ENCODE peak calls at places on chromosomes 13 and 19, in nine cellular contexts. W is mesothelial cell of epicardium, A is lower lobe of right lung, V is PC-3, R is tibial artery, Q is AG09319, C is BJ, J is upper lobe of right lung, I is pancreas. X is an unnamed sample.

GRCh38 chr19:14477417-14478112 is 2.4 kb upstream of the PTGER1 start:
- DNase-seq in J (no peak), V (no peak), C (no peak), R (no peak), A (no peak), I (no peak), Q (no peak), W (no peak), X (no peak)

GRCh38 chr19:18091217-18091608 is 4.5 kb upstream of the IL12RB1 start:
- DNase-seq in A (peak; percentile 88), R (peak; percentile 57), C (no peak), J (peak; percentile 87), Q (no peak), I (no peak), W (no peak), V (no peak), X (no peak)

GRCh38 chr13:38563739-38564138 is 123.1 kb upstream of the FREM2 start:
- DNase-seq in Q (no peak), I (no peak), J (no peak), C (no peak), R (no peak), A (no peak), W (no peak), V (no peak), X (no peak)

GRCh38 chr19:7870571-7871279 is 3.5 kb downstream of the PRR36 start:
- DNase-seq in Q (no peak), I (peak; percentile 88), W (no peak), V (peak; percentile 97), J (peak; percentile 80), A (no peak), R (no peak), C (no peak), X (peak; percentile 35)

GRCh38 chr13:49265822-49266221 is 18.1 kb downstream of the CDADC1 start:
- DNase-seq in A (no peak), V (no peak), R (no peak), Q (no peak), C (peak; percentile 11), J (no peak), W (no peak), I (no peak), X (peak; percentile 78)

GRCh38 chr19:3366104-3366760 is at the start of gene NFIC:
- DNase-seq in V (peak; percentile 50), W (no peak), Q (peak; percentile 70), R (peak; percentile 84), A (peak; percentile 83), J (peak; percentile 90), I (peak; percentile 88), C (no peak), X (peak; percentile 81)

GRCh38 chr19:49801966-49802661 is 11.0 kb downstream of the FUZ start:
- DNase-seq in A (no peak), R (peak; percentile 96), W (peak; percentile 73), I (peak; percentile 90), J (no peak), V (no peak), Q (peak; percentile 54), C (peak; percentile 29), X (peak; percentile 86)

GRCh38 chr13:113083022-113083373 is 22.6 kb upstream of the F7 start:
- DNase-seq in C (no peak), W (no peak), A (peak; percentile 29), J (no peak), I (no peak), R (no peak), V (no peak), Q (no peak), X (no peak)

GRCh38 chr19:6260912-6261636 is 18.7 kb downstream of the MLLT1 start:
- DNase-seq in R (no peak), J (no peak), Q (no peak), A (no peak), I (no peak), W (no peak), C (no peak), V (peak; percentile 54), X (no peak)

GRCh38 chr13:111215081-111216047 is 100.3 kb downstream of the ARHGEF7 start:
- DNase-seq in Q (no peak), V (no peak), C (no peak), I (no peak), W (no peak), A (no peak), R (no peak), J (no peak), X (no peak)

GRCh38 chr13:114022876-114023275 is 49.0 kb upstream of the C13orf46 start:
- DNase-seq in C (peak; percentile 27), A (no peak), V (no peak), W (no peak), J (no peak), R (no peak), Q (no peak), I (peak; percentile 13), X (no peak)

GRCh38 chr19:52307275-52307674 is 10.3 kb downstream of the ZNF480 start:
- DNase-seq in I (no peak), R (no peak), J (no peak), Q (no peak), W (no peak), A (no peak), C (no peak), V (no peak), X (peak; percentile 43)

GRCh38 chr19:495440-496332 is 600 bp upstream of the MADCAM1 start:
- DNase-seq in I (peak; percentile 46), R (no peak), J (peak; percentile 67), V (peak; percentile 46), A (peak; percentile 51), Q (no peak), W (no peak), C (no peak), X (peak; percentile 20)

GRCh38 chr13:37681295-37682032 is 82.9 kb upstream of the POSTN start:
- DNase-seq in W (no peak), A (no peak), J (no peak), Q (peak; percentile 16), V (peak; percentile 46), R (no peak), C (peak; percentile 79), I (no peak), X (peak; percentile 92)

DNA sequence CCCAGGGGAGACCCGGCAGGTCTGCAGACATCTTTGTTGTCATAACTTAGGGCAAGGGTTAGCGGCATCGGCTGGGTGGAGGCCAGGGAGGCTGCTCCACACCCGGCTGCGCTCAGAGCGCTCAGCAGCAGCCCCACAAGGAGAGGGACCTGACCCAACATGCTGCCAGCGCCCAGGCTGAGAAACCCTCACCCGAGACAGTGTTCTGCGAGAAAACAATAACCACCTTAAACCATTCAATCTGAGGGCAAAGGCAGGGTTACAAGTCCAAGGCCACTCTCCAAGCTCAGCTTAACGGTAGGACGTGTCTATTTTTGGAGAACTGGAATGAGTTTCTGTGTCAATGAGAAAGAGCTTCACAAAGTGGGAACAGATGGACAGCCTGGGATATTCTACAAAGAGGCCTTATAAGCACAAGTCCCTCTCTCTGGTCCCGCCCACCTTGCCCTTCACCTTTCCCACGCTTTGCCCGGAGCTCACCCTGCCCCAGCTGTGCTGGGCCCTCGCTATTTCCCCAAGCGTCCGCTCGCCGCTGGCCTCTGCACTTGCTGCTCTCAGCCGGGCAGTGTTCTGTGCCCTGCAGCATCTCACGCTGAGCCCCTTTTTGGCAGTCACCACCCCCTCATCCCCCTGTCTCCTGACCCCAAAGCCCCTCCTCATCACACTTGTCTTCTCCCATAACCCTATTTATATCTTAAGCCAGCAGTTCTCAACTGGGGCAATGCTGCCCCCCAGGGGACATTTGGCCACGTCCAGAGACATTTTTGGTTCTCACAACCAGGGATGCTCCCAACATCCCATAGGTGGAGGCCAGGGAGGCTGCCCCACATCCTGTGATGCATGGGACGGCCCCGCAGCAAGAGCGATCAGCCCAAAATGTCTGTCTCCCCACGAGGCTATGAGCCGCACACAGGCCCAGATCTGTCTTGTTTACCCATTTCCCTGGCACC is 17.6 kb downstream of the PPP1R12C start:
- DNase-seq in W (no peak), Q (no peak), R (no peak), C (no peak), I (peak; percentile 15), J (no peak), V (peak; percentile 48), A (no peak), X (no peak)
- TF ChIP-seq CTCF in W (no peak), Q (no peak), R (no peak), C (peak; percentile 15), I (no peak), J (peak; percentile 8), V (peak; percentile 65), A (peak; percentile 13), X (peak; percentile 24)

DNA sequence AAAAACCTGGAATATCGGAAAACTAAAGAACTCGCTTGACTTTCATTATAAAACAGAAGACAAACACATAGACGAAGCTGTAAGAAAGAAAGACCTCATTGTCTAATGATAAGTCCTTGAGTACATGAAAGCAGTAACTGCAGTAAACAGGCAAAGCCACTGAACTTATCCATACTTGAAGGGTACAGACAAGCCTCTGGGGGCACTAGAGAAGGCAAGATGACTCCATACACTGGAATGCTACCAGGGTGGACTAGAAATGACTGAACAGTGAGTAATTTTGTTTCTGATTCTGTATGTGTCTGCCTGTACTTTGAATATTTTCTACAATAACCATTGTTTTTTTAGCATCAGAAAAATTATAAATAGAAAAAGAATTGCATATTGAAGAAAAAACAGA is 507.9 kb downstream of the UQCRFS1 start:
- DNase-seq in W (no peak), V (peak; percentile 57), J (no peak), C (no peak), I (no peak), A (no peak), R (no peak), Q (peak; percentile 27), X (peak; percentile 77)
- TF ChIP-seq CTCF in W (no peak), V (peak; percentile 24), J (no peak), C (peak; percentile 71), I (no peak), A (no peak), R (no peak), Q (peak; percentile 49), X (peak; percentile 52)

GRCh38 chr13:105643966-105644365 is 891.5 kb downstream of the EFNB2 start:
- DNase-seq in I (no peak), C (no peak), W (no peak), Q (no peak), J (no peak), R (no peak), V (no peak), A (no peak), X (no peak)
- TF ChIP-seq CTCF in I (no peak), C (no peak), W (no peak), Q (no peak), J (no peak), R (no peak), V (no peak), A (no peak), X (no peak)

DNA sequence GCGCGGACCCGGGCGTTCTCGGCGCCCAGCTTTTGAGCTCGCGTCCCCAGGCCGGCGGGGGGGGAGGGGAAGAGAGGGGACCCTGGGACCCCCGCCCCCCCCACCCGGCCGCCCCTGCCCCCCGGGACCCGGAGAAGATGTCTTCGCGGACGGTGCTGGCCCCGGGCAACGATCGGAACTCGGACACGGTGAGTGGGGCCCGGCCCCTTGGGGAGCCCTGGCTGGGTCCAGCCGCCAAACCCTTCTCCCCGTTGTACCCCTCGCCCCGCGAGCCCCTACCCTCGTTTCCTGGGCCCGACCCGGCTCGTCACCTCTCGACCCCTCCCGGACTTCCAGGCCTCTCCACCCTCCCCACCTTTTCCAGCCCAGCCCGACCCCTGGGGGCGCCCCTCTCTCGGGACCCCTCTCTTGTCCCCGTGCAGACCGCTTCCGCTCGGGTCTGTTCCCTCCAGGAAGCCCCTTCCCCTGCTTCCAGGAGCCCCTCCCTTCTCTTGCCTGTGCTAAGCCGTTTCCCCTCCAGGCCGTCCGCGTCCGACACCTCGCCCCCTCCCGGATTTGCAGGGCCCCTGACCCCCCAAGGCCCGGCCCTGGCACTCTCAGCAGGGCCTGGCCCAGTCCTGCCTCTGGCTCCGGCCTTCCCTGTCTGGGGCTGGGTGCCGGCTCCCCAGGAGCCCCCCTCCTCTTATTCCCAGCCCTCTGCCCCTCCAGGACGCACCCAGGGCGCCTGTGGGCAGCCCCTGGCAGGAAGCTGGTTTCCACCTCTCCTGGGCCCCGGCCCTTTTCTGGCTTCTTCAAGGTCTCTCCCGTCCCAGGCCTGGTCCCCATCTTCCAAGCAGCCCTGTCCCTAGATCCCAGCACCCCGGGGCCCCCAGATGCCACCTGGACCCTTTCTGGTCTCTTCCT is 632 bp downstream of the MARK4 start:
- DNase-seq in J (no peak), Q (no peak), W (no peak), R (no peak), V (no peak), C (no peak), I (peak; percentile 51), A (peak; percentile 55), X (peak; percentile 13)
- TF ChIP-seq CTCF in J (no peak), Q (no peak), W (no peak), R (no peak), V (no peak), C (no peak), I (no peak), A (no peak), X (no peak)

X was measured in astrocyte of the spinal cord.